ENCODE peak calls at places on chromosome X, in nine cellular contexts. V, E, K, P, O, G, N, A and S are unnamed samples.
A peak's percentile ranks its signal among the peaks of the same experiment; 100 is the strongest.

GRCh38 chrX:133402830-133403625 is 12.3 kb downstream of the GPC4 start:
- DNase-seq in K (no peak), E (no peak), G (no peak), N (no peak), A (no peak), P (no peak), O (no peak), V (no peak), S (no peak)

GRCh38 chrX:142804085-142804484 is 221.6 kb upstream of the SPANXN4 start:
- DNase-seq in G (no peak), E (no peak), N (no peak), P (no peak), A (no peak), O (no peak), V (no peak), K (no peak), S (peak; percentile 4)

GRCh38 chrX:41133551-41133950 is 48.3 kb downstream of the USP9X start:
- DNase-seq in N (no peak), E (no peak), O (no peak), G (no peak), V (no peak), K (no peak), P (no peak), A (no peak), S (no peak)

GRCh38 chrX:69158166-69159040 is 6.8 kb downstream of the PJA1 start:
- DNase-seq in O (peak; percentile 76), P (peak; percentile 77), N (peak; percentile 73), K (peak; percentile 68), A (peak; percentile 30), E (peak; percentile 59), G (peak; percentile 37), V (no peak), S (peak; percentile 65)

GRCh38 chrX:118025193-118025592 is 91.4 kb downstream of the KLHL13 start:
- DNase-seq in V (no peak), E (no peak), N (no peak), P (no peak), G (no peak), A (peak; percentile 0), O (no peak), K (no peak), S (no peak)

GRCh38 chrX:31658360-31658759 is 586.5 kb upstream of the FTHL17 start:
- DNase-seq in A (peak; percentile 21), N (no peak), K (no peak), O (no peak), E (no peak), V (no peak), P (no peak), G (peak; percentile 4), S (peak; percentile 6)

GRCh38 chrX:123425904-123426303 is 241.8 kb downstream of the GRIA3 start:
- DNase-seq in A (no peak), K (no peak), G (no peak), V (no peak), O (peak; percentile 3), N (no peak), E (no peak), P (peak; percentile 22), S (no peak)

GRCh38 chrX:40064055-40064597 is 33.6 kb downstream of the BCOR start:
- DNase-seq in E (no peak), N (no peak), P (no peak), G (no peak), A (no peak), V (peak; percentile 71), O (no peak), K (no peak), S (peak; percentile 61)

GRCh38 chrX:113384628-113385027 is 544.0 kb upstream of the AMOT start:
- DNase-seq in E (peak; percentile 43), N (no peak), G (no peak), V (no peak), O (no peak), K (no peak), P (peak; percentile 37), A (no peak), S (no peak)

GRCh38 chrX:19848110-19848509 is 39.3 kb downstream of the SH3KBP1 start:
- DNase-seq in A (no peak), E (no peak), O (no peak), V (no peak), P (no peak), K (no peak), G (no peak), N (no peak), S (no peak)

GRCh38 chrX:19846995-19847790 is 40.2 kb downstream of the SH3KBP1 start:
- DNase-seq in V (no peak), P (peak; percentile 35), K (no peak), N (no peak), G (no peak), A (no peak), O (no peak), E (peak; percentile 74), S (no peak)

GRCh38 chrX:19840899-19841648 is 46.3 kb downstream of the SH3KBP1 start:
- DNase-seq in P (no peak), N (no peak), G (peak; percentile 23), K (no peak), A (peak; percentile 21), E (no peak), V (no peak), O (no peak), S (no peak)

GRCh38 chrX:19839770-19840254 is 47.6 kb downstream of the SH3KBP1 start:
- DNase-seq in E (no peak), K (no peak), V (no peak), A (peak; percentile 16), P (no peak), G (peak; percentile 45), N (no peak), O (no peak), S (no peak)

DNA sequence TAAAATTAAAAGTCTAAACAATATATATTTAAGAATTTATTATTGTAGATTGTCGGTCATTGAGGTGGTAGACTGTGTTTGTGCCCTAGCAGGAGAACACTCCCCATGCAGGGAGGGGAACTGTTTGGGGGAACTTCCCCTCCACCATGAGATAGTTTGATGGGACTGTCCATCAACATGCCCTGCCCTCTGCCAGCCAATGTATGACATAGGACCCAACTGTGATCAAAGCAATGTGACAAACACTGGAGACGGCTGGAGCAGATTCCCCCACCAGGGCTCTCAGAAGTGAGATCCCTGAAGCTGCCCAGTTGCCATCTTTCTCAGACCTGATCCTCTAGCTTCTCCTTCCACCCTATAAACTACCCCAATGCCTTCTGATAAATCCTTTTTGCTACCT is 44.9 kb downstream of the SH3KBP1 start:
- DNase-seq in V (no peak), O (no peak), K (no peak), E (no peak), G (no peak), A (no peak), N (no peak), P (no peak), S (no peak)
- H3K4me1 ChIP-seq in V (no peaks in the 10 kb centered on the region), O (no peaks in the 10 kb centered on the region), K (no peaks in the 10 kb centered on the region), E (no peaks in the 10 kb centered on the region), G (peaks cover 26% of the 10 kb centered on the region), A (no peaks in the 10 kb centered on the region), N (no peaks in the 10 kb centered on the region), P (no peaks in the 10 kb centered on the region), S (peaks cover 3% of the 10 kb centered on the region)

DNA sequence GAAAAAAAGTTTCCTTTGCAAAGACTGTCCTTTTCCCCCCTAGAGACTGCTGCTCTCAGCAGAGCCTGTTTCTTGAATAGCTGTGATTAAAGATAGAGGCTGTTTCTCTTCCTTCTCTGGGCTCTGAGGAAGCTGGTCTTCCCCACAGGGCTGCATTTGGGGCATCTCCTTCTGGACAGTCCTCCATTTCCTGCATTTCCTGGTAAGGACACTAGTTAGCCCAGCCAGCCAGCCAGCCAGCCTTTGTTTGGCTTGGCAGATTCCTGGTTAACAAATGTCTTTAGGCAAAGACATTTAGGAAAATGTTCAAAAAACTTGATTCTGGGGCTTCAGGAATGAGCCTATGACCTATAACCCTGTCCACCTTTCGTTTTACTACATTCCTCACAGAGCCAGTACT is 34.0 kb upstream of the PLAC1 start:
- DNase-seq in V (no peak), P (no peak), O (no peak), A (no peak), N (no peak), E (no peak), G (no peak), K (no peak), S (no peak)
- H3K4me1 ChIP-seq in V (no peaks in the 10 kb centered on the region), P (no peaks in the 10 kb centered on the region), O (no peaks in the 10 kb centered on the region), A (no peaks in the 10 kb centered on the region), N (peaks cover 6% of the 10 kb centered on the region), E (no peaks in the 10 kb centered on the region), G (no peaks in the 10 kb centered on the region), K (no peaks in the 10 kb centered on the region), S (peaks cover 30% of the 10 kb centered on the region)

GRCh38 chrX:12951590-12951965 is 23.3 kb upstream of the TMSB4X start:
- DNase-seq in G (no peak), N (no peak), V (no peak), O (no peak), P (no peak), E (no peak), A (no peak), K (no peak), S (no peak)

GRCh38 chrX:12950851-12951589 is 23.9 kb upstream of the TMSB4X start:
- DNase-seq in O (no peak), P (no peak), E (no peak), N (peak; percentile 61), K (no peak), A (peak; percentile 39), V (no peak), G (peak; percentile 74), S (peak; percentile 39)

GRCh38 chrX:12948495-12948894 is 26.4 kb upstream of the TMSB4X start:
- DNase-seq in E (no peak), N (no peak), A (no peak), V (no peak), K (no peak), G (no peak), P (no peak), O (no peak), S (no peak)

GRCh38 chrX:12949205-12949926 is 25.5 kb upstream of the TMSB4X start:
- DNase-seq in G (no peak), P (no peak), O (no peak), A (no peak), E (no peak), V (no peak), N (no peak), K (no peak), S (no peak)

DNA sequence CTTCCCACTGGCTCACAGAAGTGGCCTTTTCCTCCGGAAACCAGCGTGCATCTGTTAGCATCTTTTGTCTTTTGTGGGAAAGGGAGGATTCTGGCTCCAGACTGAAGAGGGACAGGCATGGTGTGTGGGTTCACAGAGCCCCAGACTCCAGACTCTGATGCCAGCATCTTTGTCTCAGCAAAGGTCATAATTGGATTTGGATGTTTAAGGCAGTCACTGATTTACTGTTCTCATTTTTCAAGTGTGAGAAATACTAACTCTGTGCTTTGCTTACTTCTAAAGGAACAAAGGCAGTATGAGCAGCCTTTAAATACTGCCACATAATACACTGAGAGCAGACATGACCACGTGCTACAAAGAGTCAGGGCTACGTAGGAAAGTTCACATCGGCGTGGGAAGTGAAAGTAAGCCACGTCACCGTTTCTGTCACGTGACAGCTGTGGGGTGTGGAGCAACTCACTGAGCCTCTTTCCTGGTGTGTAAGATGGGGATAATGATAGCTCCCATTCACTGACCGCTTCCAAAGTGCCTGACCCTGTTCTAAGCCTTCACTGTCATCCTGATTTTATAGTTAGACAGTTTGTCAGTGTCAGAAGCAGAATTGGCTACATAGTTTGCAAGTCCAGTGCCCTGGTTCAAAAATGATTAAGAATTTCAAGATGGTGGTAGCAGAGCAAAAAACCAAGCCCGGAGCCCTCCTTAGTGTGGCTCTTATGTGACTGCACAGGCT is 24.8 kb upstream of the TMSB4X start:
- DNase-seq in O (peak; percentile 77), N (peak; percentile 82), A (peak; percentile 87), E (peak; percentile 84), V (peak; percentile 91), K (peak; percentile 69), G (peak; percentile 87), P (peak; percentile 84), S (no peak)
- H3K4me1 ChIP-seq in O (peaks cover 15% of the 10 kb centered on the region), N (peaks cover 5% of the 10 kb centered on the region), A (peaks cover 6% of the 10 kb centered on the region), E (peaks cover 20% of the 10 kb centered on the region), V (no peaks in the 10 kb centered on the region), K (peaks cover 25% of the 10 kb centered on the region), G (peaks cover 65% of the 10 kb centered on the region), P (no peaks in the 10 kb centered on the region), S (peaks cover 33% of the 10 kb centered on the region)

GRCh38 chrX:150570512-150570911 is 2.1 kb downstream of the MTM1 start:
- DNase-seq in E (no peak), K (no peak), V (no peak), P (no peak), A (peak; percentile 70), G (no peak), O (no peak), N (no peak), S (no peak)
- H3K4me1 ChIP-seq in E (peaks cover 36% of the 10 kb centered on the region), K (peaks cover 31% of the 10 kb centered on the region), V (no peaks in the 10 kb centered on the region), P (no peaks in the 10 kb centered on the region), A (peaks cover 10% of the 10 kb centered on the region), G (peaks cover 47% of the 10 kb centered on the region), O (peaks cover 20% of the 10 kb centered on the region), N (no peaks in the 10 kb centered on the region), S (no peaks in the 10 kb centered on the region)